ENCODE peak calls at places on chromosomes 2 and 18, in seven cellular contexts. P is neural crest cell, Q is Calu3, S is CD14-positive monocyte, A is lower lobe of right lung, W is prostate gland, N is sigmoid colon. J is an unnamed sample.

GRCh38 chr2:101112772-101113157 is 38.4 kb downstream of the TBC1D8 start:
- DNase-seq in P (no peak), Q (no peak), S (no peak), A (no peak), W (no peak), N (no peak), J (no peak)

GRCh38 chr18:905307-905947 is 756 bp downstream of the ADCYAP1 start:
- DNase-seq in P (no peak), Q (no peak), S (no peak), A (no peak), W (no peak), N (no peak), J (peak)

GRCh38 chr18:808086-808485 is 4.0 kb downstream of the YES1 start:
- DNase-seq in P (no peak), Q (no peak), S (no peak), A (no peak), W (no peak), N (no peak), J (no peak)

GRCh38 chr18:45384137-45384998 is 230.9 kb upstream of the SLC14A2 start:
- DNase-seq in P (peak), Q (peak), S (no peak), A (no peak), W (peak), N (no peak), J (peak)

GRCh38 chr2:227720680-227721079 is 2.9 kb upstream of the SLC19A3 start:
- DNase-seq in P (no peak), Q (no peak), S (no peak), A (no peak), W (no peak), N (no peak), J (no peak)

GRCh38 chr2:237304763-237305514 is 109.0 kb downstream of the COL6A3 start:
- DNase-seq in P (no peak), Q (no peak), S (no peak), A (no peak), W (no peak), N (no peak), J (no peak)

GRCh38 chr2:46836295-46837111 is 79.1 kb downstream of the MCFD2 start:
- DNase-seq in P (no peak), Q (no peak), S (no peak), A (no peak), W (no peak), N (no peak), J (no peak)

GRCh38 chr2:203714112-203714511 is 7.7 kb downstream of the CD28 start:
- DNase-seq in P (no peak), Q (no peak), S (no peak), A (no peak), W (no peak), N (no peak), J (no peak)

GRCh38 chr2:20868377-20868776 is 45.5 kb upstream of the LDAH start:
- DNase-seq in P (no peak), Q (no peak), S (no peak), A (no peak), W (no peak), N (no peak), J (peak)

GRCh38 chr18:58417752-58418151 is 211.1 kb downstream of the ALPK2 start:
- DNase-seq in P (no peak), Q (peak), S (no peak), A (no peak), W (peak), N (no peak), J (no peak)

GRCh38 chr2:61763605-61764034 is 90.2 kb downstream of the FAM161A start:
- DNase-seq in P (peak), Q (peak), S (peak), A (peak), W (peak), N (peak), J (peak)

GRCh38 chr2:106160786-106161261 is 33.3 kb downstream of the UXS1 start:
- DNase-seq in P (no peak), Q (no peak), S (no peak), A (no peak), W (no peak), N (no peak), J (no peak)

GRCh38 chr18:57002627-57003026 is 144.3 kb upstream of the BOD1L2 start:
- DNase-seq in P (no peak), Q (no peak), S (no peak), A (no peak), W (no peak), N (no peak), J (no peak)

GRCh38 chr2:85800576-85800975 is 46.8 kb downstream of the ATOH8 start:
- DNase-seq in P (no peak), Q (no peak), S (no peak), A (no peak), W (no peak), N (peak), J (no peak)

GRCh38 chr2:19878268-19879046 is 23.3 kb downstream of the TTC32 start:
- DNase-seq in P (no peak), Q (no peak), S (no peak), A (no peak), W (no peak), N (peak), J (no peak)

GRCh38 chr18:55109818-55110414 is 150.7 kb upstream of the CCDC68 start:
- DNase-seq in P (no peak), Q (no peak), S (no peak), A (no peak), W (no peak), N (no peak), J (no peak)

GRCh38 chr2:219836647-219837177 is 209.3 kb downstream of the SLC4A3 start:
- DNase-seq in P (no peak), Q (peak), S (no peak), A (no peak), W (no peak), N (no peak), J (no peak)

GRCh38 chr18:39274535-39274934 is 1708.9 kb upstream of the CELF4 start:
- DNase-seq in P (no peak), Q (no peak), S (no peak), A (no peak), W (no peak), N (no peak), J (no peak)

GRCh38 chr2:62578837-62579640 is 73.0 kb upstream of the TMEM17 start:
- DNase-seq in P (no peak), Q (peak), S (no peak), A (no peak), W (no peak), N (no peak), J (no peak)

GRCh38 chr2:146821836-146822316 is 1023.0 kb upstream of the ACVR2A start:
- DNase-seq in P (no peak), Q (no peak), S (no peak), A (no peak), W (no peak), N (no peak), J (no peak)

GRCh38 chr2:184534986-184535385 is 63.3 kb upstream of the ZNF804A start:
- DNase-seq in P (no peak), Q (no peak), S (no peak), A (no peak), W (no peak), N (no peak), J (no peak)
- TF ChIP-seq CTCF in P (no peak), Q (no peak), S (no peak), A (no peak), W (no peak), N (no peak), J (no peak)

GRCh38 chr2:189439342-189439741 is 1.9 kb upstream of the WDR75 start:
- DNase-seq in P (no peak), Q (no peak), S (no peak), A (no peak), W (no peak), N (no peak), J (no peak)
- TF ChIP-seq CTCF in P (peak), Q (peak), S (no peak), A (no peak), W (no peak), N (no peak), J (no peak)

GRCh38 chr2:199484927-199485326 is 27.2 kb upstream of the SATB2 start:
- DNase-seq in P (no peak), Q (peak), S (no peak), A (no peak), W (no peak), N (no peak), J (no peak)
- TF ChIP-seq CTCF in P (no peak), Q (no peak), S (no peak), A (no peak), W (no peak), N (no peak), J (no peak)

GRCh38 chr2:11163439-11164317 is 8.4 kb downstream of the SLC66A3 start:
- DNase-seq in P (no peak), Q (no peak), S (no peak), A (no peak), W (no peak), N (no peak), J (no peak)
- TF ChIP-seq CTCF in P (no peak), Q (no peak), S (no peak), A (no peak), W (no peak), N (no peak), J (no peak)

GRCh38 chr2:167790781-167791450 is 456.5 kb downstream of the STK39 start:
- DNase-seq in P (no peak), Q (no peak), S (no peak), A (no peak), W (no peak), N (no peak), J (no peak)

GRCh38 chr2:167787562-167787961 is 459.8 kb downstream of the STK39 start:
- DNase-seq in P (no peak), Q (no peak), S (no peak), A (no peak), W (no peak), N (no peak), J (no peak)

GRCh38 chr2:167792126-167792525 is 455.3 kb downstream of the STK39 start:
- DNase-seq in P (no peak), Q (no peak), S (no peak), A (no peak), W (no peak), N (no peak), J (no peak)

GRCh38 chr2:167787021-167787420 is 460.4 kb downstream of the STK39 start:
- DNase-seq in P (no peak), Q (no peak), S (no peak), A (no peak), W (no peak), N (no peak), J (no peak)

DNA sequence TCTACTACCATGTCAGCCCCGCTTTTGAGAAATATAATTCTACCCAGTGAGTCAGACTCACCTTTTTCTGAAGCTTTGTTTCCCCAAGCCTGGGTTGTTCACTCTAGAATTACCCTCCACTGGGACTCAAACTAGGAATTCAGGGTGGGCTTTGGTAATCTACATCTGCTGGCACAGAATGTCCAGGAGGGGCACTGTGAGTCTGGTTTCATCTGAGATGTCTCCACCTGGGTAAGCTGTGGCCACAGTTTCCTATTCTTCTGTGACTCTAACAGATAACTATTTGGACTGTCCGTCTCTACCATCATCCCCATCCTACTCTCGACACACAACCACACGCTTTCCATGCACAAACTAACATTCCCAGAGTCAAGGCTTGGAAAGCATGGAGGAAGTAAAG is 457.2 kb downstream of the STK39 start:
- DNase-seq in P (no peak), Q (no peak), S (no peak), A (no peak), W (no peak), N (no peak), J (no peak)
- TF ChIP-seq CTCF in P (no peak), Q (no peak), S (no peak), A (no peak), W (no peak), N (no peak), J (no peak)

GRCh38 chr18:75208836-75209128 is 157 bp downstream of the PTGR3 start:
- DNase-seq in P (peak), Q (no peak), S (no peak), A (no peak), W (no peak), N (peak), J (no peak)

GRCh38 chr18:75207298-75208054 is 1.5 kb downstream of the PTGR3 start:
- DNase-seq in P (no peak), Q (no peak), S (no peak), A (no peak), W (no peak), N (no peak), J (peak)

GRCh38 chr18:75209129-75209951 is at the start of gene PTGR3:
- DNase-seq in P (peak), Q (peak), S (peak), A (peak), W (peak), N (peak), J (peak)

GRCh38 chr18:75206637-75207297 is 2.2 kb downstream of the PTGR3 start:
- DNase-seq in P (no peak), Q (no peak), S (no peak), A (no peak), W (no peak), N (no peak), J (no peak)

GRCh38 chr18:75208055-75208835 is 694 bp downstream of the PTGR3 start:
- DNase-seq in P (peak), Q (peak), S (no peak), A (peak), W (peak), N (peak), J (peak)
- TF ChIP-seq CTCF in P (peak), Q (peak), S (no peak), A (no peak), W (no peak), N (no peak), J (no peak)

DNA sequence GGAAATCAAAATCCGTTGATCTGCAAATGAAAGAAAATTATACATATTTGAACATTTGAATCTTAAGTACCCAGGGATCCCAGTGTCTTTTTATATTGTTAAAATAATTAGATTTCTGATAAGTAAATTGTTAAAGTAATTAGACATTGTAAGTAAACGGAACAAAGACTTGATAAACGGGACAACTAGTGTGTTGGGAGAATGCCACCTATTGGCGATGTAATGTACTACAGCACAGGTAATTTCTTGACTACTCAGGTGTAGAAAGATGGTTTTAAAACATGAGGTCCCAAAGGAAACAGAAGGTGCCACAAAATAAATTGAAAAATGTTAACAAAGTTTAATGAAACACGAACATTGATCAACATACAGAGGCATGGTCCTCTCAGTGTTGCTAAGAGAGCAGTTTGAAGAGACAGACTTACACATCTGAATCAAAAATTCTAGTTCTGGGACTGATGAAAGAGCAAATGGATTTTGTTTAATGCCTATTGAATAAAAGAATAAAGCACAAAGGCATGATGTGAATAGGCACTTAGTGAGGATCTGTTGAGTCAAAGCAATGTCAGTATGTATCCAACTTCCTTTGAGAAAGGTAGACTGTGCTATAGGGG is 103.4 kb upstream of the RASGRP3 start:
- DNase-seq in P (no peak), Q (peak), S (no peak), A (no peak), W (peak), N (no peak), J (peak)
- TF ChIP-seq CTCF in P (peak), Q (peak), S (peak), A (peak), W (peak), N (peak), J (peak)

GRCh38 chr18:74310411-74310810 is 5.2 kb upstream of the C18orf63 start:
- DNase-seq in P (no peak), Q (no peak), S (no peak), A (no peak), W (no peak), N (no peak), J (no peak)
- TF ChIP-seq CTCF in P (peak), Q (no peak), S (peak), A (peak), W (no peak), N (no peak), J (no peak)

GRCh38 chr2:98025481-98026037 is 29.8 kb upstream of the TMEM131 start:
- DNase-seq in P (no peak), Q (no peak), S (no peak), A (no peak), W (no peak), N (no peak), J (no peak)
- TF ChIP-seq CTCF in P (no peak), Q (no peak), S (peak), A (no peak), W (no peak), N (no peak), J (no peak)

GRCh38 chr18:46481048-46481846 is 175.8 kb downstream of the LOXHD1 start:
- DNase-seq in P (peak), Q (peak), S (no peak), A (no peak), W (peak), N (no peak), J (peak)
- TF ChIP-seq CTCF in P (peak), Q (peak), S (peak), A (peak), W (peak), N (no peak), J (peak)

J was measured in GM13976.